ENCODE peak calls at places on chromosomes 12 and 14, in eight cellular contexts. One of them, this sample, is unnamed.

GRCh38 chr14:104678901-104679705 is 10.3 kb upstream of the INF2 start:
- DNase-seq in fibroblast of pulmonary artery: no peak
- DNase-seq in HTR-8/SVneo: no peak
- DNase-seq in foreskin fibroblast: no peak
- DNase-seq in stimulated activated CD4-positive, alpha-beta T cell treated with anti-CD3 and anti-CD28 coated beads, Interleukin-2, amount 100 ng/mL, for 24 hours: no peak
- DNase-seq in mammary epithelial cell: no peak
- DNase-seq in NCI-H1417: no peak
- DNase-seq in glutamatergic neuron: no peak
- DNase-seq in this sample: no peak

GRCh38 chr12:76536546-76536945 is 23.0 kb downstream of the OSBPL8 start:
- DNase-seq in fibroblast of pulmonary artery: no peak
- DNase-seq in HTR-8/SVneo: no peak
- DNase-seq in foreskin fibroblast: no peak
- DNase-seq in stimulated activated CD4-positive, alpha-beta T cell treated with anti-CD3 and anti-CD28 coated beads, Interleukin-2, amount 100 ng/mL, for 24 hours: no peak
- DNase-seq in mammary epithelial cell: no peak
- DNase-seq in NCI-H1417: no peak
- DNase-seq in glutamatergic neuron: no peak
- DNase-seq in this sample: no peak

GRCh38 chr12:4120316-4120920 is 153.1 kb upstream of the CCND2 start:
- DNase-seq in fibroblast of pulmonary artery: no peak
- DNase-seq in HTR-8/SVneo: no peak
- DNase-seq in foreskin fibroblast: no peak
- DNase-seq in stimulated activated CD4-positive, alpha-beta T cell treated with anti-CD3 and anti-CD28 coated beads, Interleukin-2, amount 100 ng/mL, for 24 hours: no peak
- DNase-seq in mammary epithelial cell: no peak
- DNase-seq in NCI-H1417: no peak
- DNase-seq in glutamatergic neuron: no peak
- DNase-seq in this sample: no peak

GRCh38 chr12:53061404-53062010 is 11.6 kb downstream of the TNS2 start:
- DNase-seq in fibroblast of pulmonary artery: no peak
- DNase-seq in HTR-8/SVneo: no peak
- DNase-seq in foreskin fibroblast: no peak
- DNase-seq in stimulated activated CD4-positive, alpha-beta T cell treated with anti-CD3 and anti-CD28 coated beads, Interleukin-2, amount 100 ng/mL, for 24 hours: no peak
- DNase-seq in mammary epithelial cell: no peak
- DNase-seq in NCI-H1417: peak; percentile 77
- DNase-seq in glutamatergic neuron: no peak
- DNase-seq in this sample: no peak

GRCh38 chr12:2120982-2121758 is 68.4 kb downstream of the CACNA1C start:
- DNase-seq in fibroblast of pulmonary artery: no peak
- DNase-seq in HTR-8/SVneo: no peak
- DNase-seq in foreskin fibroblast: no peak
- DNase-seq in stimulated activated CD4-positive, alpha-beta T cell treated with anti-CD3 and anti-CD28 coated beads, Interleukin-2, amount 100 ng/mL, for 24 hours: no peak
- DNase-seq in mammary epithelial cell: no peak
- DNase-seq in NCI-H1417: no peak
- DNase-seq in glutamatergic neuron: no peak
- DNase-seq in this sample: no peak

GRCh38 chr12:124513297-124513867 is 54.0 kb downstream of the NCOR2 start:
- DNase-seq in fibroblast of pulmonary artery: no peak
- DNase-seq in HTR-8/SVneo: no peak
- DNase-seq in foreskin fibroblast: no peak
- DNase-seq in stimulated activated CD4-positive, alpha-beta T cell treated with anti-CD3 and anti-CD28 coated beads, Interleukin-2, amount 100 ng/mL, for 24 hours: no peak
- DNase-seq in mammary epithelial cell: no peak
- DNase-seq in NCI-H1417: no peak
- DNase-seq in glutamatergic neuron: no peak
- DNase-seq in this sample: no peak

GRCh38 chr12:1488908-1489381 is 105.4 kb downstream of the FBXL14 start:
- DNase-seq in fibroblast of pulmonary artery: peak; percentile 79
- DNase-seq in HTR-8/SVneo: no peak
- DNase-seq in foreskin fibroblast: peak; percentile 48
- DNase-seq in stimulated activated CD4-positive, alpha-beta T cell treated with anti-CD3 and anti-CD28 coated beads, Interleukin-2, amount 100 ng/mL, for 24 hours: peak; percentile 22
- DNase-seq in mammary epithelial cell: peak; percentile 25
- DNase-seq in NCI-H1417: no peak
- DNase-seq in glutamatergic neuron: no peak
- DNase-seq in this sample: no peak

GRCh38 chr12:52280319-52280795 is 5.9 kb downstream of the KRT86 start:
- DNase-seq in fibroblast of pulmonary artery: peak; percentile 97
- DNase-seq in HTR-8/SVneo: peak; percentile 74
- DNase-seq in foreskin fibroblast: peak; percentile 80
- DNase-seq in stimulated activated CD4-positive, alpha-beta T cell treated with anti-CD3 and anti-CD28 coated beads, Interleukin-2, amount 100 ng/mL, for 24 hours: no peak
- DNase-seq in mammary epithelial cell: peak; percentile 99
- DNase-seq in NCI-H1417: no peak
- DNase-seq in glutamatergic neuron: no peak
- DNase-seq in this sample: no peak

GRCh38 chr14:63986789-63987533 is 134.2 kb downstream of the SYNE2 start:
- DNase-seq in fibroblast of pulmonary artery: peak; percentile 92
- DNase-seq in HTR-8/SVneo: peak; percentile 72
- DNase-seq in foreskin fibroblast: peak; percentile 52
- DNase-seq in stimulated activated CD4-positive, alpha-beta T cell treated with anti-CD3 and anti-CD28 coated beads, Interleukin-2, amount 100 ng/mL, for 24 hours: no peak
- DNase-seq in mammary epithelial cell: peak; percentile 89
- DNase-seq in NCI-H1417: peak; percentile 10
- DNase-seq in glutamatergic neuron: no peak
- DNase-seq in this sample: no peak

GRCh38 chr12:74145328-74145727 is 392.3 kb upstream of the ATXN7L3B start:
- DNase-seq in fibroblast of pulmonary artery: no peak
- DNase-seq in HTR-8/SVneo: no peak
- DNase-seq in foreskin fibroblast: no peak
- DNase-seq in stimulated activated CD4-positive, alpha-beta T cell treated with anti-CD3 and anti-CD28 coated beads, Interleukin-2, amount 100 ng/mL, for 24 hours: no peak
- DNase-seq in mammary epithelial cell: no peak
- DNase-seq in NCI-H1417: no peak
- DNase-seq in glutamatergic neuron: no peak
- DNase-seq in this sample: no peak

GRCh38 chr14:60506462-60506984 is 2.4 kb upstream of the SIX6 start:
- DNase-seq in fibroblast of pulmonary artery: no peak
- DNase-seq in HTR-8/SVneo: no peak
- DNase-seq in foreskin fibroblast: no peak
- DNase-seq in stimulated activated CD4-positive, alpha-beta T cell treated with anti-CD3 and anti-CD28 coated beads, Interleukin-2, amount 100 ng/mL, for 24 hours: no peak
- DNase-seq in mammary epithelial cell: no peak
- DNase-seq in NCI-H1417: no peak
- DNase-seq in glutamatergic neuron: no peak
- DNase-seq in this sample: no peak

GRCh38 chr14:104216457-104216856 is 78.1 kb downstream of the KIF26A start:
- DNase-seq in fibroblast of pulmonary artery: no peak
- DNase-seq in HTR-8/SVneo: no peak
- DNase-seq in foreskin fibroblast: no peak
- DNase-seq in stimulated activated CD4-positive, alpha-beta T cell treated with anti-CD3 and anti-CD28 coated beads, Interleukin-2, amount 100 ng/mL, for 24 hours: no peak
- DNase-seq in mammary epithelial cell: no peak
- DNase-seq in NCI-H1417: no peak
- DNase-seq in glutamatergic neuron: peak; percentile 17
- DNase-seq in this sample: no peak

GRCh38 chr14:91246051-91246852 is 1.7 kb upstream of the GPR68 start:
- DNase-seq in fibroblast of pulmonary artery: no peak
- DNase-seq in HTR-8/SVneo: no peak
- DNase-seq in foreskin fibroblast: no peak
- DNase-seq in stimulated activated CD4-positive, alpha-beta T cell treated with anti-CD3 and anti-CD28 coated beads, Interleukin-2, amount 100 ng/mL, for 24 hours: peak; percentile 70
- DNase-seq in mammary epithelial cell: no peak
- DNase-seq in NCI-H1417: no peak
- DNase-seq in glutamatergic neuron: no peak
- DNase-seq in this sample: peak; percentile 66

GRCh38 chr14:95533391-95533821 is 1.4 kb upstream of the GLRX5 start:
- DNase-seq in fibroblast of pulmonary artery: peak; percentile 59
- DNase-seq in HTR-8/SVneo: no peak
- DNase-seq in foreskin fibroblast: no peak
- DNase-seq in stimulated activated CD4-positive, alpha-beta T cell treated with anti-CD3 and anti-CD28 coated beads, Interleukin-2, amount 100 ng/mL, for 24 hours: peak; percentile 37
- DNase-seq in mammary epithelial cell: no peak
- DNase-seq in NCI-H1417: peak; percentile 33
- DNase-seq in glutamatergic neuron: no peak
- DNase-seq in this sample: peak; percentile 26

GRCh38 chr12:11765817-11766794 is 116.6 kb downstream of the ETV6 start:
- DNase-seq in fibroblast of pulmonary artery: peak; percentile 93
- DNase-seq in HTR-8/SVneo: no peak
- DNase-seq in foreskin fibroblast: peak; percentile 70
- DNase-seq in stimulated activated CD4-positive, alpha-beta T cell treated with anti-CD3 and anti-CD28 coated beads, Interleukin-2, amount 100 ng/mL, for 24 hours: peak; percentile 78
- DNase-seq in mammary epithelial cell: peak; percentile 29
- DNase-seq in NCI-H1417: no peak
- DNase-seq in glutamatergic neuron: no peak
- DNase-seq in this sample: peak; percentile 89

GRCh38 chr12:120586860-120587259 is 5.7 kb upstream of the POP5 start:
- DNase-seq in fibroblast of pulmonary artery: no peak
- DNase-seq in HTR-8/SVneo: no peak
- DNase-seq in foreskin fibroblast: no peak
- DNase-seq in stimulated activated CD4-positive, alpha-beta T cell treated with anti-CD3 and anti-CD28 coated beads, Interleukin-2, amount 100 ng/mL, for 24 hours: no peak
- DNase-seq in mammary epithelial cell: no peak
- DNase-seq in NCI-H1417: no peak
- DNase-seq in glutamatergic neuron: no peak
- DNase-seq in this sample: no peak